ENCODE peak calls at places on chromosomes 4 and X, in seven cellular contexts. One of them, this sample, is unnamed.

GRCh38 chr4:189362364-189362763 is 578.3 kb upstream of the FRG1 start:
- DNase-seq in glutamatergic neuron: no peak
- DNase-seq in progenitor cell of endocrine pancreas: no peak
- DNase-seq in activated CD4-positive, alpha-beta T cell treated with anti-CD3 and anti-CD28 coated beads, Interleukin-2, amount 50 U/mL, for 24 hours: no peak
- DNase-seq in activated CD8-positive, alpha-beta memory T cell treated with anti-CD3 and anti-CD28 coated beads for 48 hours: no peak
- DNase-seq in LoVo: no peak
- DNase-seq in Right ventricle myocardium superior: no peak
- DNase-seq in this sample: no peak

GRCh38 chr4:139014391-139015268 is 951 bp upstream of the NOCT start:
- DNase-seq in glutamatergic neuron: no peak
- DNase-seq in progenitor cell of endocrine pancreas: no peak
- DNase-seq in activated CD4-positive, alpha-beta T cell treated with anti-CD3 and anti-CD28 coated beads, Interleukin-2, amount 50 U/mL, for 24 hours: peak
- DNase-seq in activated CD8-positive, alpha-beta memory T cell treated with anti-CD3 and anti-CD28 coated beads for 48 hours: no peak
- DNase-seq in LoVo: peak
- DNase-seq in Right ventricle myocardium superior: no peak
- DNase-seq in this sample: no peak

GRCh38 chr4:139112650-139113049 is 64.4 kb downstream of the ELF2 start:
- DNase-seq in glutamatergic neuron: no peak
- DNase-seq in progenitor cell of endocrine pancreas: no peak
- DNase-seq in activated CD4-positive, alpha-beta T cell treated with anti-CD3 and anti-CD28 coated beads, Interleukin-2, amount 50 U/mL, for 24 hours: no peak
- DNase-seq in activated CD8-positive, alpha-beta memory T cell treated with anti-CD3 and anti-CD28 coated beads for 48 hours: no peak
- DNase-seq in LoVo: no peak
- DNase-seq in Right ventricle myocardium superior: no peak
- DNase-seq in this sample: no peak

GRCh38 chrX:136812286-136812685 is 31.6 kb upstream of the ARHGEF6 start:
- DNase-seq in glutamatergic neuron: no peak
- DNase-seq in progenitor cell of endocrine pancreas: no peak
- DNase-seq in activated CD4-positive, alpha-beta T cell treated with anti-CD3 and anti-CD28 coated beads, Interleukin-2, amount 50 U/mL, for 24 hours: no peak
- DNase-seq in activated CD8-positive, alpha-beta memory T cell treated with anti-CD3 and anti-CD28 coated beads for 48 hours: no peak
- DNase-seq in LoVo: no peak
- DNase-seq in Right ventricle myocardium superior: no peak
- DNase-seq in this sample: no peak

GRCh38 chrX:137194164-137194563 is 160.4 kb upstream of the GPR101 start:
- DNase-seq in glutamatergic neuron: peak
- DNase-seq in progenitor cell of endocrine pancreas: peak
- DNase-seq in activated CD4-positive, alpha-beta T cell treated with anti-CD3 and anti-CD28 coated beads, Interleukin-2, amount 50 U/mL, for 24 hours: peak
- DNase-seq in activated CD8-positive, alpha-beta memory T cell treated with anti-CD3 and anti-CD28 coated beads for 48 hours: no peak
- DNase-seq in LoVo: no peak
- DNase-seq in Right ventricle myocardium superior: no peak
- DNase-seq in this sample: no peak

GRCh38 chr4:127783971-127784519 is 1.9 kb downstream of the HSPA4L start:
- DNase-seq in glutamatergic neuron: no peak
- DNase-seq in progenitor cell of endocrine pancreas: no peak
- DNase-seq in activated CD4-positive, alpha-beta T cell treated with anti-CD3 and anti-CD28 coated beads, Interleukin-2, amount 50 U/mL, for 24 hours: no peak
- DNase-seq in activated CD8-positive, alpha-beta memory T cell treated with anti-CD3 and anti-CD28 coated beads for 48 hours: no peak
- DNase-seq in LoVo: no peak
- DNase-seq in Right ventricle myocardium superior: no peak
- DNase-seq in this sample: no peak

GRCh38 chr4:144967161-144967560 is 130.8 kb downstream of the ANAPC10 start:
- DNase-seq in glutamatergic neuron: no peak
- DNase-seq in progenitor cell of endocrine pancreas: no peak
- DNase-seq in activated CD4-positive, alpha-beta T cell treated with anti-CD3 and anti-CD28 coated beads, Interleukin-2, amount 50 U/mL, for 24 hours: no peak
- DNase-seq in activated CD8-positive, alpha-beta memory T cell treated with anti-CD3 and anti-CD28 coated beads for 48 hours: no peak
- DNase-seq in LoVo: peak
- DNase-seq in Right ventricle myocardium superior: no peak
- DNase-seq in this sample: no peak

GRCh38 chr4:14871676-14872430 is 130.4 kb upstream of the CPEB2 start:
- DNase-seq in glutamatergic neuron: peak
- DNase-seq in progenitor cell of endocrine pancreas: no peak
- DNase-seq in activated CD4-positive, alpha-beta T cell treated with anti-CD3 and anti-CD28 coated beads, Interleukin-2, amount 50 U/mL, for 24 hours: no peak
- DNase-seq in activated CD8-positive, alpha-beta memory T cell treated with anti-CD3 and anti-CD28 coated beads for 48 hours: no peak
- DNase-seq in LoVo: no peak
- DNase-seq in Right ventricle myocardium superior: no peak
- DNase-seq in this sample: no peak

GRCh38 chrX:15820106-15821073 is 30.1 kb downstream of the ZRSR2 start:
- DNase-seq in glutamatergic neuron: no peak
- DNase-seq in progenitor cell of endocrine pancreas: no peak
- DNase-seq in activated CD4-positive, alpha-beta T cell treated with anti-CD3 and anti-CD28 coated beads, Interleukin-2, amount 50 U/mL, for 24 hours: no peak
- DNase-seq in activated CD8-positive, alpha-beta memory T cell treated with anti-CD3 and anti-CD28 coated beads for 48 hours: no peak
- DNase-seq in LoVo: no peak
- DNase-seq in Right ventricle myocardium superior: no peak
- DNase-seq in this sample: no peak

GRCh38 chr4:152666946-152667345 is 12.9 kb downstream of the TMEM154 start:
- DNase-seq in glutamatergic neuron: no peak
- DNase-seq in progenitor cell of endocrine pancreas: no peak
- DNase-seq in activated CD4-positive, alpha-beta T cell treated with anti-CD3 and anti-CD28 coated beads, Interleukin-2, amount 50 U/mL, for 24 hours: no peak
- DNase-seq in activated CD8-positive, alpha-beta memory T cell treated with anti-CD3 and anti-CD28 coated beads for 48 hours: no peak
- DNase-seq in LoVo: no peak
- DNase-seq in Right ventricle myocardium superior: no peak
- DNase-seq in this sample: no peak

GRCh38 chr4:151744614-151745013 is 16.2 kb downstream of the GATB start:
- DNase-seq in glutamatergic neuron: no peak
- DNase-seq in progenitor cell of endocrine pancreas: no peak
- DNase-seq in activated CD4-positive, alpha-beta T cell treated with anti-CD3 and anti-CD28 coated beads, Interleukin-2, amount 50 U/mL, for 24 hours: no peak
- DNase-seq in activated CD8-positive, alpha-beta memory T cell treated with anti-CD3 and anti-CD28 coated beads for 48 hours: no peak
- DNase-seq in LoVo: no peak
- DNase-seq in Right ventricle myocardium superior: no peak
- DNase-seq in this sample: no peak

This sample was measured in D721Med.